ENCODE peak calls at places on chromosomes 6 and 20, in eight cellular contexts. Z, V, W, H, C, Y, L and P are unnamed samples.

GRCh38 chr6:124770784-124771183 is 191.5 kb upstream of the RNF217 start:
- DNase-seq in Z (no peak), V (no peak), W (no peak), H (no peak), C (no peak), Y (no peak), L (no peak), P (no peak)

GRCh38 chr6:73476722-73477121 is 15.2 kb downstream of the MTO1 start:
- DNase-seq in Z (no peak), V (no peak), W (no peak), H (no peak), C (no peak), Y (no peak), L (no peak), P (no peak)

GRCh38 chr6:82298012-82298411 is 50.5 kb upstream of the IBTK start:
- DNase-seq in Z (no peak), V (no peak), W (no peak), H (no peak), C (peak), Y (no peak), L (no peak), P (no peak)

GRCh38 chr20:45469336-45470261 is at the start of gene WFDC2:
- DNase-seq in Z (peak), V (peak), W (peak), H (no peak), C (no peak), Y (peak), L (no peak), P (no peak)

GRCh38 chr6:139161817-139162284 is 27.0 kb downstream of the HECA start:
- DNase-seq in Z (no peak), V (no peak), W (no peak), H (no peak), C (no peak), Y (no peak), L (no peak), P (peak)

GRCh38 chr6:11491998-11492397 is 45.6 kb upstream of the TMEM170B start:
- DNase-seq in Z (no peak), V (no peak), W (no peak), H (no peak), C (no peak), Y (no peak), L (no peak), P (peak)

GRCh38 chr6:52089758-52090348 is 2.4 kb upstream of the PKHD1 start:
- DNase-seq in Z (no peak), V (no peak), W (no peak), H (no peak), C (no peak), Y (no peak), L (no peak), P (no peak)

GRCh38 chr6:1524040-1524480 is 85.7 kb upstream of the FOXC1 start:
- DNase-seq in Z (peak), V (peak), W (peak), H (peak), C (no peak), Y (peak), L (peak), P (peak)

GRCh38 chr20:63929071-63929470 is 27.1 kb downstream of the UCKL1 start:
- DNase-seq in Z (no peak), V (no peak), W (no peak), H (no peak), C (no peak), Y (no peak), L (no peak), P (no peak)

GRCh38 chr6:3276174-3277167 is 17.7 kb downstream of the PSMG4 start:
- DNase-seq in Z (no peak), V (no peak), W (no peak), H (no peak), C (no peak), Y (no peak), L (no peak), P (no peak)

GRCh38 chr6:142722010-142722409 is 223.0 kb downstream of the HIVEP2 start:
- DNase-seq in Z (no peak), V (no peak), W (no peak), H (no peak), C (no peak), Y (no peak), L (no peak), P (no peak)

GRCh38 chr6:7896465-7896987 is 14.1 kb downstream of the TXNDC5 start:
- DNase-seq in Z (no peak), V (no peak), W (no peak), H (no peak), C (no peak), Y (no peak), L (no peak), P (no peak)

GRCh38 chr6:108464506-108465084 is 96.1 kb upstream of the FOXO3 start:
- DNase-seq in Z (no peak), V (no peak), W (no peak), H (no peak), C (no peak), Y (no peak), L (no peak), P (no peak)

GRCh38 chr6:22765015-22765414 is 195.6 kb downstream of the HDGFL1 start:
- DNase-seq in Z (no peak), V (no peak), W (no peak), H (no peak), C (no peak), Y (no peak), L (no peak), P (no peak)

GRCh38 chr6:156791261-156791850 is 14.2 kb downstream of the ARID1B start:
- DNase-seq in Z (no peak), V (no peak), W (no peak), H (no peak), C (no peak), Y (no peak), L (no peak), P (peak)

GRCh38 chr6:133889557-133890301 is 816 bp downstream of the TCF21 start:
- DNase-seq in Z (peak), V (peak), W (no peak), H (no peak), C (no peak), Y (peak), L (peak), P (peak)
- TF ChIP-seq CTCF in Z (no peak), V (no peak), W (no peak), H (no peak), C (peak), Y (no peak), L (no peak), P (no peak)

GRCh38 chr6:91788501-91788900 is 1201.6 kb upstream of the MAP3K7 start:
- DNase-seq in Z (no peak), V (no peak), W (no peak), H (no peak), C (no peak), Y (no peak), L (no peak), P (no peak)
- TF ChIP-seq CTCF in Z (no peak), V (no peak), W (no peak), H (no peak), C (no peak), Y (no peak), L (no peak), P (no peak)

GRCh38 chr6:136582702-136583471 is 32.7 kb upstream of the MAP7 start:
- DNase-seq in Z (no peak), V (no peak), W (no peak), H (no peak), C (peak), Y (no peak), L (no peak), P (no peak)
- TF ChIP-seq CTCF in Z (peak), V (peak), W (peak), H (peak), C (peak), Y (peak), L (peak), P (peak)

DNA sequence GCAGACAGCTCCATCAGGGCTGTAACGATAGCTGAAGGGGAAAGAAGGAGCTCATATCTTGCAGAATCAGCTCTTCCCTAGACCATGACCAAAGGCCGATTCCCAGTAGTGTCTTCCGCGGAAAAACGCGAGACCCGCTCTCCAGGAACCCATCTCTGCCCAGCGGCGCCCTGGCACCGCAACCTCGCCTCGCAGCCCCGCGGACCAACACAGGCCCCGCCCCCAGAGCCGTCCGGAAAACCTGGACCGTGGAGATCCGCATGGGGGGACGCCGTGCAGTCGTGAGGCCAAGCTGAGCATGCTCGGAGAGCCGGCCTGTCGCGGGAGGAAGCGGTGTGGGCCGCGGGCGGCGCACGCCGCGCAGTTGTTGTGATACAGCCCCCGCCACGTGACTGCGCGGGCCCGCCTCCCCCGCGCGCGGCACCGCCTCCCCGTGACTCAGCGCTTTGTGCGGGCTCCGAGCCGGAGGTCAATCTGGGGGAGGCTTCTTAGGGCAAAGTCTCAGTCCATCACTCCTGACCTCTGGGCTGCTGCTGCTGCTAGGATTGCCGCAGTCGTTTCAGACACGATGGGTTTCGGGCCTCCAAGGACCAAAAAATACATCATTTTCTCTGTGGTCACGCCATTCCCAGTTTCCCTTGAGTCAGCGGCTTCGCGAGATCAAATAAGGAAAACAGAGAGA is 3.1 kb upstream of the GCLC start:
- DNase-seq in Z (peak), V (peak), W (peak), H (peak), C (peak), Y (peak), L (peak), P (peak)
- TF ChIP-seq CTCF in Z (peak), V (no peak), W (no peak), H (peak), C (no peak), Y (no peak), L (no peak), P (peak)

DNA sequence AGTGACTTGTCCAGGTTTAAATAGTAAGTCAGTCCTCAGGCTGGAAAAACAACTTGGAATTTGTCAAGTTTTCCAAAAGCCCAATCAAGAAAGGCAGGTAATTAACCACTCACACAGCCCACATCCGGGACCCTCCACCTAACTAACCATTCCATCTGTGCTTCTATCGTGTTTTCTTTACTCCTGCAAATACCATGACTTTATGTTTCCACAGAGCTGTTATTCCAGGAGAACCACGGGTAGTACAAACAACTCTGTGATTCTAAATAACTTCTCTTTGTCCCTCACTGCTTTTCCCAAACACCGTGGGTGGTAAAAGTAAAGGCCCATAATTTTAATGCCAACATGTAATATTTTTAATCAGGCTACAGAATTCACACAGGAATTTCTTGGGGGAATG is 49.6 kb upstream of the NT5E start:
- DNase-seq in Z (no peak), V (no peak), W (no peak), H (no peak), C (no peak), Y (no peak), L (no peak), P (no peak)
- TF ChIP-seq CTCF in Z (no peak), V (no peak), W (no peak), H (no peak), C (no peak), Y (no peak), L (no peak), P (no peak)

GRCh38 chr6:31930962-31931361 is 3.4 kb downstream of the C2 start:
- DNase-seq in Z (no peak), V (no peak), W (no peak), H (no peak), C (no peak), Y (no peak), L (no peak), P (no peak)

GRCh38 chr6:31928672-31928939 is 1.1 kb downstream of the C2 start:
- DNase-seq in Z (no peak), V (no peak), W (no peak), H (no peak), C (no peak), Y (no peak), L (no peak), P (no peak)

GRCh38 chr6:31922942-31923341 is 4.6 kb upstream of the C2 start:
- DNase-seq in Z (no peak), V (no peak), W (no peak), H (no peak), C (no peak), Y (peak), L (no peak), P (no peak)

GRCh38 chr6:31927242-31927867 is at the start of gene C2:
- DNase-seq in Z (peak), V (no peak), W (no peak), H (no peak), C (no peak), Y (no peak), L (no peak), P (no peak)

GRCh38 chr6:31927868-31928671 is 553 bp downstream of the C2 start:
- DNase-seq in Z (no peak), V (no peak), W (no peak), H (no peak), C (no peak), Y (no peak), L (no peak), P (no peak)
- TF ChIP-seq CTCF in Z (no peak), V (no peak), W (no peak), H (no peak), C (no peak), Y (no peak), L (no peak), P (no peak)

GRCh38 chr20:18258126-18258860 is 30.0 kb upstream of the ZNF133 start:
- DNase-seq in Z (no peak), V (no peak), W (no peak), H (no peak), C (no peak), Y (no peak), L (no peak), P (no peak)
- TF ChIP-seq CTCF in Z (no peak), V (no peak), W (no peak), H (no peak), C (no peak), Y (no peak), L (no peak), P (no peak)